ENCODE peak calls at places on chromosomes 12 and 14, in seven cellular contexts. One of them, this sample, is unnamed.

GRCh38 chr14:51473808-51474207 is 177.9 kb upstream of the FRMD6 start:
- DNase-seq in epithelial cell of prostate: no peak
- DNase-seq in CD4-positive, alpha-beta T cell: no peak
- DNase-seq in cardiac fibroblast: peak
- DNase-seq in foreskin keratinocyte: peak
- DNase-seq in astrocyte of the cerebellum: no peak
- DNase-seq in GM04504: no peak
- DNase-seq in this sample: no peak

GRCh38 chr14:94599656-94600004 is 12.6 kb upstream of the SERPINA3 start:
- DNase-seq in foreskin keratinocyte: no peak
- DNase-seq in GM04504: no peak
- DNase-seq in cardiac fibroblast: no peak
- DNase-seq in astrocyte of the cerebellum: no peak
- DNase-seq in epithelial cell of prostate: no peak
- DNase-seq in CD4-positive, alpha-beta T cell: no peak
- DNase-seq in this sample: no peak

GRCh38 chr12:104944252-104944651 is 13.8 kb downstream of the SLC41A2 start:
- DNase-seq in cardiac fibroblast: no peak
- DNase-seq in epithelial cell of prostate: no peak
- DNase-seq in foreskin keratinocyte: no peak
- DNase-seq in astrocyte of the cerebellum: no peak
- DNase-seq in GM04504: no peak
- DNase-seq in CD4-positive, alpha-beta T cell: no peak
- DNase-seq in this sample: peak

GRCh38 chr12:32603858-32604257 is 75.2 kb upstream of the DNM1L start:
- DNase-seq in epithelial cell of prostate: peak
- DNase-seq in foreskin keratinocyte: peak
- DNase-seq in cardiac fibroblast: peak
- DNase-seq in CD4-positive, alpha-beta T cell: no peak
- DNase-seq in astrocyte of the cerebellum: peak
- DNase-seq in GM04504: no peak
- DNase-seq in this sample: no peak

GRCh38 chr12:7460375-7461259 is 16.7 kb upstream of the CD163L1 start:
- DNase-seq in cardiac fibroblast: peak
- DNase-seq in epithelial cell of prostate: no peak
- DNase-seq in astrocyte of the cerebellum: peak
- DNase-seq in GM04504: no peak
- DNase-seq in foreskin keratinocyte: peak
- DNase-seq in CD4-positive, alpha-beta T cell: peak
- DNase-seq in this sample: no peak

GRCh38 chr12:81591256-81591655 is 167.9 kb downstream of the PPFIA2 start:
- DNase-seq in CD4-positive, alpha-beta T cell: no peak
- DNase-seq in epithelial cell of prostate: no peak
- DNase-seq in cardiac fibroblast: no peak
- DNase-seq in foreskin keratinocyte: no peak
- DNase-seq in astrocyte of the cerebellum: no peak
- DNase-seq in GM04504: no peak
- DNase-seq in this sample: no peak

GRCh38 chr12:21773263-21773741 is 1.2 kb downstream of the KCNJ8 start:
- DNase-seq in epithelial cell of prostate: no peak
- DNase-seq in GM04504: no peak
- DNase-seq in CD4-positive, alpha-beta T cell: no peak
- DNase-seq in cardiac fibroblast: peak
- DNase-seq in foreskin keratinocyte: no peak
- DNase-seq in astrocyte of the cerebellum: no peak
- DNase-seq in this sample: peak

GRCh38 chr12:13880613-13881012 is 100.8 kb downstream of the GRIN2B start:
- DNase-seq in cardiac fibroblast: no peak
- DNase-seq in CD4-positive, alpha-beta T cell: no peak
- DNase-seq in epithelial cell of prostate: no peak
- DNase-seq in GM04504: no peak
- DNase-seq in foreskin keratinocyte: no peak
- DNase-seq in astrocyte of the cerebellum: no peak
- DNase-seq in this sample: no peak

GRCh38 chr14:93706360-93706955 is 81.8 kb downstream of the PRIMA1 start:
- DNase-seq in GM04504: no peak
- DNase-seq in CD4-positive, alpha-beta T cell: no peak
- DNase-seq in astrocyte of the cerebellum: no peak
- DNase-seq in cardiac fibroblast: no peak
- DNase-seq in foreskin keratinocyte: no peak
- DNase-seq in epithelial cell of prostate: no peak
- DNase-seq in this sample: no peak

GRCh38 chr12:1171657-1172056 is 180.6 kb downstream of the ERC1 start:
- DNase-seq in foreskin keratinocyte: peak
- DNase-seq in epithelial cell of prostate: no peak
- DNase-seq in GM04504: no peak
- DNase-seq in cardiac fibroblast: no peak
- DNase-seq in CD4-positive, alpha-beta T cell: no peak
- DNase-seq in astrocyte of the cerebellum: no peak
- DNase-seq in this sample: no peak

GRCh38 chr14:104587641-104588040 is 8.1 kb downstream of the C14orf180 start:
- DNase-seq in astrocyte of the cerebellum: no peak
- DNase-seq in foreskin keratinocyte: no peak
- DNase-seq in GM04504: no peak
- DNase-seq in CD4-positive, alpha-beta T cell: no peak
- DNase-seq in cardiac fibroblast: no peak
- DNase-seq in epithelial cell of prostate: no peak
- DNase-seq in this sample: no peak

GRCh38 chr12:10849425-10849878 is at the start of gene PRR4:
- DNase-seq in astrocyte of the cerebellum: peak
- DNase-seq in epithelial cell of prostate: no peak
- DNase-seq in foreskin keratinocyte: no peak
- DNase-seq in GM04504: no peak
- DNase-seq in CD4-positive, alpha-beta T cell: no peak
- DNase-seq in cardiac fibroblast: peak
- DNase-seq in this sample: no peak

GRCh38 chr14:106442857-106443256 is 916.5 kb downstream of the TMEM121 start:
- DNase-seq in GM04504: no peak
- DNase-seq in CD4-positive, alpha-beta T cell: peak
- DNase-seq in foreskin keratinocyte: no peak
- DNase-seq in epithelial cell of prostate: no peak
- DNase-seq in cardiac fibroblast: no peak
- DNase-seq in astrocyte of the cerebellum: no peak
- DNase-seq in this sample: no peak

GRCh38 chr14:105581551-105582341 is 55.4 kb downstream of the TMEM121 start:
- DNase-seq in cardiac fibroblast: no peak
- DNase-seq in GM04504: no peak
- DNase-seq in epithelial cell of prostate: no peak
- DNase-seq in CD4-positive, alpha-beta T cell: no peak
- DNase-seq in astrocyte of the cerebellum: no peak
- DNase-seq in foreskin keratinocyte: no peak
- DNase-seq in this sample: peak

GRCh38 chr12:54364413-54364812 is at the start of gene GPR84:
- DNase-seq in CD4-positive, alpha-beta T cell: no peak
- DNase-seq in GM04504: no peak
- DNase-seq in foreskin keratinocyte: no peak
- DNase-seq in cardiac fibroblast: peak
- DNase-seq in astrocyte of the cerebellum: no peak
- DNase-seq in epithelial cell of prostate: no peak
- DNase-seq in this sample: no peak

GRCh38 chr12:68901145-68901544 is 31.8 kb downstream of the CPM start:
- DNase-seq in GM04504: no peak
- DNase-seq in foreskin keratinocyte: no peak
- DNase-seq in astrocyte of the cerebellum: no peak
- DNase-seq in epithelial cell of prostate: no peak
- DNase-seq in cardiac fibroblast: no peak
- DNase-seq in CD4-positive, alpha-beta T cell: no peak
- DNase-seq in this sample: no peak

GRCh38 chr12:82057770-82058169 is 298.6 kb upstream of the PPFIA2 start:
- DNase-seq in foreskin keratinocyte: peak
- DNase-seq in cardiac fibroblast: no peak
- DNase-seq in epithelial cell of prostate: peak
- DNase-seq in GM04504: no peak
- DNase-seq in CD4-positive, alpha-beta T cell: no peak
- DNase-seq in astrocyte of the cerebellum: peak
- DNase-seq in this sample: no peak

GRCh38 chr12:63038361-63039100 is 103.6 kb upstream of the PPM1H start:
- DNase-seq in epithelial cell of prostate: no peak
- DNase-seq in GM04504: no peak
- DNase-seq in foreskin keratinocyte: no peak
- DNase-seq in cardiac fibroblast: no peak
- DNase-seq in CD4-positive, alpha-beta T cell: no peak
- DNase-seq in astrocyte of the cerebellum: no peak
- DNase-seq in this sample: no peak